ENCODE peak calls at places on chromosomes 3 and 15, in five cellular contexts. A is Panc1, Z is Karpas-422, H is colonic mucosa, V is esophagus squamous epithelium. N is an unnamed sample. For H3K9me3, the result is how much of the 10 kb centered on the place peaks cover.

GRCh38 chr15:87755226-87755625 is 501.3 kb downstream of the NTRK3 start:
- DNase-seq in A (no peak), Z (no peak), H (no peak), V (no peak), N (no peak)

GRCh38 chr3:93910085-93910484 is 63.6 kb downstream of the PROS1 start:
- DNase-seq in A (no peak), Z (no peak), H (no peak), V (no peak), N (no peak)

GRCh38 chr3:121175083-121175482 is 267.1 kb downstream of the STXBP5L start:
- DNase-seq in A (no peak), Z (no peak), H (no peak), V (no peak), N (no peak)

GRCh38 chr3:48222616-48223513 is at the start of gene CAMP:
- DNase-seq in A (no peak), Z (peak), H (peak), V (no peak), N (no peak)

GRCh38 chr15:70569139-70569717 is 194.1 kb downstream of the UACA start:
- DNase-seq in A (peak), Z (peak), H (no peak), V (no peak), N (peak)

GRCh38 chr3:101248786-101249185 is 71.6 kb downstream of the IMPG2 start:
- DNase-seq in A (no peak), Z (no peak), H (no peak), V (no peak), N (no peak)

GRCh38 chr15:74529911-74530310 is 11.1 kb upstream of the ARID3B start:
- DNase-seq in A (no peak), Z (no peak), H (no peak), V (no peak), N (no peak)

GRCh38 chr3:194537732-194538247 is 51.0 kb upstream of the ATP13A3 start:
- DNase-seq in A (peak), Z (no peak), H (peak), V (no peak), N (no peak)

GRCh38 chr3:119829431-119829830 is 47.5 kb downstream of the NR1I2 start:
- DNase-seq in A (no peak), Z (no peak), H (no peak), V (no peak), N (peak)

GRCh38 chr3:183158552-183159006 is 4.0 kb downstream of the LAMP3 start:
- DNase-seq in A (no peak), Z (peak), H (no peak), V (no peak), N (peak)

GRCh38 chr3:22734207-22734606 is 468.9 kb upstream of the UBE2E2 start:
- DNase-seq in A (no peak), Z (no peak), H (peak), V (no peak), N (peak)

GRCh38 chr15:32668942-32669341 is 27.4 kb downstream of the SCG5 start:
- DNase-seq in A (no peak), Z (no peak), H (no peak), V (no peak), N (peak)

GRCh38 chr3:10226293-10226692 is 22.0 kb upstream of the TATDN2 start:
- DNase-seq in A (no peak), Z (peak), H (no peak), V (no peak), N (peak)

GRCh38 chr3:155352900-155353490 is 59.5 kb upstream of the STRIT1 start:
- DNase-seq in A (peak), Z (peak), H (no peak), V (no peak), N (no peak)

GRCh38 chr3:16884748-16885587 is at the start of gene PLCL2:
- DNase-seq in A (no peak), Z (peak), H (peak), V (no peak), N (peak)

GRCh38 chr15:81612631-81613030 is 238.6 kb upstream of the TMC3 start:
- DNase-seq in A (no peak), Z (no peak), H (no peak), V (no peak), N (peak)

DNA sequence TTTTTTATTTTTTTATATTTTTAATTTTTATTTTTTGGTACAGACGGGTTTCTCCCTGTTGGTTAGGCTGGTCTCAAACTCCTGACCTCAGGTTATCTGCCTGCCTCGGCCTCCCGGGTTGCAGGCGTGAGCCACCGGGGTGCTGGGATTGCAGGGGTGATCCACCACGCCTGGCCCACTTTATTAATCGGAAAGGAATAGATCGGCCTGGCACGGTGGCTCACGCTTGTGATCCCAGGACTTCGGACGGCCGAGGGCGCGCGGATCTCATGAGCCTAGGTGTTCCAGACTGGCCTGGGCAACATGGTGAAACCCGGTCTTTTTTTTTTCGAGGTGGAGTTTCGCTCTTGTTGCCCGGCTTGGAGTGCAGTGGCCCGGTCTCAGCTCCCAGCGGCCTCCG is 26.5 kb upstream of the TUBGCP5 start:
- DNase-seq in A (no peak), Z (no peak), H (no peak), V (no peak), N (no peak)
- H3K9me3 ChIP-seq in A (under half), Z (under half), H (under half), V (under half), N (under half)

DNA sequence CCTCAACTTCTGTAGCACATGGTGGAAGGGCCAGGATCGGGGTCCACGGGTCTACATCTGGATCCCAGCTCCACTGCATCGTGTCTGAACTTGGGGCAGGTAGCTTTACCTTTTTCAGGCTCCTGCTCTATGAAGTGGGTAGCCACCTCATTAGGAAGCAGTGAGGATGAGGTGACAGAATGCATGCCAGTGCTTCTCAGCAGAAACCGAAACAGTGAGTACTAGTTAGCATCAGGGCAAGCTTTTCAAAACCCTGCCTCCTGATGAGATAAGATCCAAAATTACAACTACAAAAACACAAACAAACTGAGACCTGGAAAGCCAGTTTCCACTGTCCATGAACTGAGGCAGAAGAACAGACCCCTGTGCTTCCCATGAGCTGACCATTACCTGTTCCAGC is 77.4 kb downstream of the ANXA2 start:
- DNase-seq in A (no peak), Z (no peak), H (no peak), V (no peak), N (no peak)
- H3K9me3 ChIP-seq in A (under half), Z (under half), H (under half), V (under half), N (under half)

GRCh38 chr3:177731644-177732268 is 534.5 kb upstream of the TBL1XR1 start:
- DNase-seq in A (no peak), Z (no peak), H (no peak), V (no peak), N (no peak)
- H3K9me3 ChIP-seq in A (under half), Z (under half), H (under half), V (under half), N (under half)

GRCh38 chr3:127328391-127328790 is 40.5 kb upstream of the PRR20G start:
- DNase-seq in A (no peak), Z (no peak), H (no peak), V (no peak), N (no peak)
- H3K9me3 ChIP-seq in A (under half), Z (under half), H (under half), V (under half), N (under half)

GRCh38 chr3:7241584-7242302 is 380.8 kb downstream of the GRM7 start:
- DNase-seq in A (no peak), Z (no peak), H (no peak), V (no peak), N (no peak)
- H3K9me3 ChIP-seq in A (under half), Z (under half), H (under half), V (under half), N (under half)

DNA sequence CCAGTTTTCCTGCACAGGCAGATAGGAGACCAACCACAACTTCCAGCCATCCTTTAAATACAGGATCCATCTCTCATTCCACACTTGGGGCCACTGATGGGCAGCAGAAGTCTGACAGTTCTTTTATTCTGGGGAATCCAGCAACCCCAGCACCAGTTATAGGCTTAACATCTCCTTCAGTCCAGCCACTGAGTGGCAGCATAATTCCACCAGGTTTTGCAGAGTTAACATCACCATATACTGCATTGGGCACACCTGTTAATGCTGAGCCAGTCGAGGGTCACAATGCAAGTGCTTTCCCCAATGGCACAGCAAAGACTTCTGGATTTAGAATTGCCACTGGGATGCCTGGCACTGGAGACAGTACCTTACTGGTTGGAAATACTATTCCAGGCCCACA is 2.9 kb downstream of the NPAP1 start:
- DNase-seq in A (no peak), Z (no peak), H (no peak), V (no peak), N (peak)
- H3K9me3 ChIP-seq in A (under half), Z (under half), H (under half), V (under half), N (under half)

N was measured in endodermal cell.